ENCODE peak calls at places on chromosomes 12 and 14, in four cellular contexts. B is B cell, H is OCI-LY7, J is fibroblast of the aortic adventitia. Z is an unnamed sample.

GRCh38 chr12:121718653-121719239 is 6.2 kb downstream of the TMEM120B start:
- DNase-seq in B (no peak), H (peak), J (no peak), Z (no peak)

GRCh38 chr14:69518341-69519101 is 34.0 kb downstream of the PLEKHD1 start:
- DNase-seq in B (no peak), H (no peak), J (no peak), Z (no peak)

GRCh38 chr12:117125275-117125613 is 26.0 kb upstream of the TESC start:
- DNase-seq in B (no peak), H (no peak), J (no peak), Z (no peak)

GRCh38 chr14:75554482-75554881 is 23.9 kb upstream of the FLVCR2 start:
- DNase-seq in B (no peak), H (no peak), J (no peak), Z (no peak)

GRCh38 chr12:131825146-131825892 is 2.9 kb upstream of the MMP17 start:
- DNase-seq in B (no peak), H (no peak), J (peak), Z (no peak)

GRCh38 chr12:25976289-25976688 is 17.8 kb downstream of the RASSF8 start:
- DNase-seq in B (no peak), H (no peak), J (peak), Z (no peak)

GRCh38 chr14:100592972-100593371 is 5.8 kb upstream of the BEGAIN start:
- DNase-seq in B (no peak), H (no peak), J (no peak), Z (no peak)

GRCh38 chr12:111034148-111034910 is 114.0 kb upstream of the MYL2 start:
- DNase-seq in B (no peak), H (no peak), J (no peak), Z (no peak)

GRCh38 chr12:92605621-92606170 is 97.1 kb upstream of the PLEKHG7 start:
- DNase-seq in B (no peak), H (no peak), J (peak), Z (no peak)

GRCh38 chr12:31482816-31483215 is 108.1 kb downstream of the DENND5B start:
- DNase-seq in B (no peak), H (no peak), J (peak), Z (no peak)

GRCh38 chr12:113796852-113797534 is 169.1 kb downstream of the RBM19 start:
- DNase-seq in B (no peak), H (no peak), J (no peak), Z (no peak)

GRCh38 chr14:104132981-104133380 is 5.4 kb upstream of the KIF26A start:
- DNase-seq in B (no peak), H (no peak), J (no peak), Z (no peak)

GRCh38 chr12:28872654-28873268 is 276.3 kb upstream of the FAR2 start:
- DNase-seq in B (no peak), H (peak), J (peak), Z (peak)

GRCh38 chr14:69317392-69317755 is 57.4 kb downstream of the GALNT16 start:
- DNase-seq in B (no peak), H (no peak), J (no peak), Z (no peak)

GRCh38 chr12:112846619-112847018 is 55.1 kb downstream of the RPH3A start:
- DNase-seq in B (no peak), H (no peak), J (no peak), Z (no peak)

GRCh38 chr14:103509864-103510263 is 12.8 kb downstream of the CKB start:
- DNase-seq in B (no peak), H (no peak), J (no peak), Z (no peak)

GRCh38 chr12:26251600-26251999 is 56.2 kb downstream of the SSPN start:
- DNase-seq in B (no peak), H (no peak), J (peak), Z (no peak)

GRCh38 chr12:12523229-12523628 is 39.4 kb downstream of the DUSP16 start:
- DNase-seq in B (no peak), H (no peak), J (no peak), Z (no peak)

GRCh38 chr12:124497658-124498057 is 69.8 kb downstream of the NCOR2 start:
- DNase-seq in B (no peak), H (no peak), J (peak), Z (peak)

GRCh38 chr12:78181544-78182162 is 351.0 kb downstream of the NAV3 start:
- DNase-seq in B (no peak), H (peak), J (peak), Z (no peak)

GRCh38 chr12:122865268-122866231 is 30.3 kb downstream of the HIP1R start:
- DNase-seq in B (peak), H (peak), J (no peak), Z (peak)

GRCh38 chr14:104975481-104976197 is 2.5 kb downstream of the AHNAK2 start:
- DNase-seq in B (no peak), H (peak), J (no peak), Z (peak)

GRCh38 chr12:63845726-63846125 is 1.2 kb downstream of the SRGAP1 start:
- DNase-seq in B (no peak), H (no peak), J (peak), Z (no peak)

GRCh38 chr12:117792471-117792870 is 176.3 kb downstream of the KSR2 start:
- DNase-seq in B (no peak), H (no peak), J (no peak), Z (no peak)

GRCh38 chr14:103749452-103749851 is 33.8 kb downstream of the ZFYVE21 start:
- DNase-seq in B (no peak), H (no peak), J (no peak), Z (no peak)

DNA sequence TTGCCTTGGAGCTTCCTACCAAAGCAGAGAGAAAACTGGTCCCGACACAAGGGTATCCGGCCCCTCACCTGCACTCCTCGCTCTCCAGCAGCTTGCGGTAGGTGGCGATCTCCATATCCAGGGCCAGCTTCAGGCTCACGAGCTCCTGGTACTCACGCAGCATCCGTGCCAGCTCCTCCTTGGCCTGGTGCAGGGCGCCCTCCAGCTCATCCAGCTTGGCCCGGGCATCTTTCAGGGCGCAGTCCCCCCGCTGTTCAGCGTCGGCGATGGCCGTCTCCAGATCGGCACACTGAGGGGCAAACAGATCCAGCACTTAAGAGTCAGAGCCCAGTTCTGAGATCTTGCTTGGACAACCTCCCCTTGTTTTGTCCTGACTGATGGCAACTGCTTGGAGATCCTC is 13.7 kb downstream of the KRT72 start:
- DNase-seq in B (no peak), H (no peak), J (no peak), Z (no peak)
- TF ChIP-seq CTCF in B (no peak), H (no peak), J (no peak), Z (no peak)

DNA sequence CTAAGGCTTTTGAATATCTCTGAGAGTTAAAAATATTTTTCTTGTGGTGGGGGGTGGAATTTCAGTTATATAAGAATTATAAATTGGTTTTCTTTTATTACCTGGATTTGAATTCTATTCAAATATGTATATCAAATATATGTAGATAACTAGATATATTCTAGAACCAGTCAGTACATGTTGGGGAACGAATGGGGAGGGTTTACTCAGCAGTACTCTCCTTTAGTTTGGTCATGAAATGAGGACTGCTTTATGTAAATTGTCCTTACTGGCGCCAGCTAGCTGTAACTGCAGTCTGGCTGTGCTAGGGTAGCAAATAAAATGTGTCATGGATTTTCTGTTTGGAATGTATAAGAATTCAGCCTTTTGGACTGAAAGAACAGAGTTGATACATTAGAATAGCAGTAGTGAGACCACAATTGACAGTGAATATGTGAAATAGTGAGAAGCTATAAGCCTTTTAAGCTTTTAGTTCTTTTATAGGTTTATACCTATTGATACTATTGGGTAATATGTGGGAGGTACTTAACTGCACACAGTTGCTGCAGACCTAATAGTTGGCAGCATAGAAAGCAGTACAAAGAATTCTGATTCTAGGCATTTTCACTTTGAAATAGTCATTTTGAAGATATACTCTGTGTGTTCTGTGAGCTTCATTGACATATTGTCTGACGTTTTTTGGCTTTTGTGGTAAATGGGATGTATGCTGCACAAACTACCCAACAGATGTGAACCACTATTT is 29.0 kb downstream of the ATF7IP start:
- DNase-seq in B (no peak), H (peak), J (peak), Z (peak)
- TF ChIP-seq CTCF in B (no peak), H (peak), J (peak), Z (no peak)

GRCh38 chr12:48980953-48981756 is 3.0 kb downstream of the WNT1 start:
- DNase-seq in B (no peak), H (no peak), J (no peak), Z (peak)
- TF ChIP-seq CTCF in B (no peak), H (no peak), J (peak), Z (no peak)

GRCh38 chr14:56224179-56224578 is 106.0 kb downstream of the PELI2 start:
- DNase-seq in B (no peak), H (no peak), J (no peak), Z (no peak)
- TF ChIP-seq CTCF in B (no peak), H (no peak), J (no peak), Z (no peak)

GRCh38 chr12:54861927-54862326 is 7.6 kb downstream of the MUCL1 start:
- DNase-seq in B (no peak), H (no peak), J (no peak), Z (no peak)

GRCh38 chr12:54853933-54854538 is at the start of gene MUCL1:
- DNase-seq in B (peak), H (peak), J (peak), Z (peak)

GRCh38 chr12:54863948-54864584 is 9.8 kb downstream of the MUCL1 start:
- DNase-seq in B (no peak), H (no peak), J (no peak), Z (no peak)

GRCh38 chr12:54858562-54858961 is 4.2 kb downstream of the MUCL1 start:
- DNase-seq in B (no peak), H (no peak), J (no peak), Z (no peak)

DNA sequence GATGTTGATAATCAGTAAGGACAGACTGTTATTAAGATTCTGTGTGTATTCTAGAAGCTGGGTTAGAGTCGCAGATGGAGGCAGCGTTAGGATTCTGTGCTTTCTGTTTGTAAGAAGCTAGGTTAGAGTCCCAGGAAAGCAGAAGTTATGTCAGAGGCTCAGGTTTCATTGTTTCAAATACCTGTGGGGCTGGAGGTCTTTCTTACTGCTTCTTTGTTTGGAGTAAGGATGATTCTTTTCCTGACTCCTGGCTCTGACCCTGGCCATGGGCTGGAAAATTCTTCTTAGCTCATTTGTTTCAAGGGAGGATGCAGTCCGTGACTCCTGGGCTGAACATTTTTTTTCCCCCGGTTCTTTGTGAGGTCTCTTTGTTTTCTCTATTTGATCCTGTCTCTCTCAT is 5.2 kb downstream of the MUCL1 start:
- DNase-seq in B (no peak), H (no peak), J (no peak), Z (no peak)
- TF ChIP-seq CTCF in B (no peak), H (no peak), J (no peak), Z (no peak)

GRCh38 chr12:27523642-27524488 is at the start of gene PPFIBP1:
- DNase-seq in B (peak), H (peak), J (peak), Z (peak)
- TF ChIP-seq CTCF in B (no peak), H (no peak), J (peak), Z (no peak)

DNA sequence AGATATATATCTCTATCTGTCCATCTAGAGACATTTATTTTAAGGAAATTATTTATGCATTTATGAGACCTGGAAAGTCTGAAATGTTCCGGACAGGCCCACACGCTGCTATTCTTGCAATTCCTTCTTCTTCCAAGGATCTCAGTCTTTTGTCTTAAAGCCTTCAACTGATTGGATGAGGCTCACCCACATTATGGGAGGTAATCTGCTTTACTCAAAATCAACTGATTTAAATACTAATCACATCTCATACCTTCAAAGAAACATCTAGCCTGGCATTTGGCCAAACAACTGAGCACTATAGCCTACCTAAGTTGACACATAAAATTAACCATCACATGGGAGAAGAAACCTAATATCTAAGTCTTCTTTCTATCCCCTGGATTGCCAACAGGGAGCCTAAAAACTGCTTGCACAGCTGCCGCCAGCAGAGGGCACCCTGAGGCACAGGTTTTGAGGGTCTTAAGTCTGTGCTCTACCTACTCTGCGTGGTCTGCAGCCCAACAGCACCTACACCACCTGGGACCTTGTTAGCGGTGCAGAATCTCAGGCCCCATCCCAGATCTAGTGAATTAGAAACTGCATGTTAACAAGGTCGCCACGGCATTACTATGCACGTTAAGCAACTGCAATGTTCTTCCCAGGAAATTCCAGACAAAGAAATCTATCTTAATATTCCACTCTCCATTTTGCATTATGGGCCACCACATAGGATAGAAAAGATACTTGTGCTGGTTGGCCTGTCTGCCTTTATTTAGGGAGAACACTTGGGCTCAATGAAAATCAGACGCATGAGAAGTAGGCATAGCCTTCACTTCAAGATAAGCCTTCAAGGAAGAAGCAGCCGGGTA is 249.7 kb downstream of the FOXG1 start:
- DNase-seq in B (no peak), H (peak), J (peak), Z (peak)
- TF ChIP-seq CTCF in B (no peak), H (peak), J (peak), Z (no peak)

GRCh38 chr14:51979399-51979709 is 10.0 kb upstream of the RTRAF start:
- DNase-seq in B (no peak), H (no peak), J (no peak), Z (no peak)
- TF ChIP-seq CTCF in B (peak), H (peak), J (no peak), Z (no peak)

Z was measured in GM20000.